ENCODE peak calls at places on chromosomes 4 and X, in six cellular contexts. One of them, this sample, is unnamed.

GRCh38 chrX:47218280-47218919 is at the start of gene CDK16:
- DNase-seq in astrocyte: peak; percentile 73
- DNase-seq in HEK293T: peak; percentile 87
- DNase-seq in NCI-H774: peak; percentile 63
- DNase-seq in activated T-helper 1 cell treated with anti-CD3 and anti-CD28 coated beads, Interleukin-12 subunit alpha, Interleukin-12 subunit beta, Interleukin-2, Interleukin-4 antibody, amounts not matched to agents 30 ng/mL and 10 ng/mL and 1 ng/mL, durations not matched to agents 14 hours and 24 hours and 36 hours: peak; percentile 74
- DNase-seq in iPS-NIHi11: peak; percentile 77
- DNase-seq in this sample: peak; percentile 70

GRCh38 chrX:123263246-123263757 is 79.2 kb downstream of the GRIA3 start:
- DNase-seq in astrocyte: no peak
- DNase-seq in HEK293T: no peak
- DNase-seq in NCI-H774: no peak
- DNase-seq in activated T-helper 1 cell treated with anti-CD3 and anti-CD28 coated beads, Interleukin-12 subunit alpha, Interleukin-12 subunit beta, Interleukin-2, Interleukin-4 antibody, amounts not matched to agents 30 ng/mL and 10 ng/mL and 1 ng/mL, durations not matched to agents 14 hours and 24 hours and 36 hours: no peak
- DNase-seq in iPS-NIHi11: no peak
- DNase-seq in this sample: no peak

GRCh38 chr4:145786261-145786660 is 106.3 kb downstream of the C4orf51 start:
- DNase-seq in astrocyte: no peak
- DNase-seq in HEK293T: no peak
- DNase-seq in NCI-H774: no peak
- DNase-seq in activated T-helper 1 cell treated with anti-CD3 and anti-CD28 coated beads, Interleukin-12 subunit alpha, Interleukin-12 subunit beta, Interleukin-2, Interleukin-4 antibody, amounts not matched to agents 30 ng/mL and 10 ng/mL and 1 ng/mL, durations not matched to agents 14 hours and 24 hours and 36 hours: no peak
- DNase-seq in iPS-NIHi11: no peak
- DNase-seq in this sample: no peak

GRCh38 chrX:41933546-41933945 is 10.2 kb upstream of the CASK start:
- DNase-seq in astrocyte: no peak
- DNase-seq in HEK293T: no peak
- DNase-seq in NCI-H774: no peak
- DNase-seq in activated T-helper 1 cell treated with anti-CD3 and anti-CD28 coated beads, Interleukin-12 subunit alpha, Interleukin-12 subunit beta, Interleukin-2, Interleukin-4 antibody, amounts not matched to agents 30 ng/mL and 10 ng/mL and 1 ng/mL, durations not matched to agents 14 hours and 24 hours and 36 hours: no peak
- DNase-seq in iPS-NIHi11: no peak
- DNase-seq in this sample: no peak

GRCh38 chrX:129781134-129782014 is 1.6 kb downstream of the SASH3 start:
- DNase-seq in astrocyte: no peak
- DNase-seq in HEK293T: no peak
- DNase-seq in NCI-H774: no peak
- DNase-seq in activated T-helper 1 cell treated with anti-CD3 and anti-CD28 coated beads, Interleukin-12 subunit alpha, Interleukin-12 subunit beta, Interleukin-2, Interleukin-4 antibody, amounts not matched to agents 30 ng/mL and 10 ng/mL and 1 ng/mL, durations not matched to agents 14 hours and 24 hours and 36 hours: peak; percentile 65
- DNase-seq in iPS-NIHi11: no peak
- DNase-seq in this sample: no peak

GRCh38 chr4:88780389-88780788 is 82.8 kb upstream of the NAP1L5 start:
- DNase-seq in astrocyte: no peak
- DNase-seq in HEK293T: no peak
- DNase-seq in NCI-H774: no peak
- DNase-seq in activated T-helper 1 cell treated with anti-CD3 and anti-CD28 coated beads, Interleukin-12 subunit alpha, Interleukin-12 subunit beta, Interleukin-2, Interleukin-4 antibody, amounts not matched to agents 30 ng/mL and 10 ng/mL and 1 ng/mL, durations not matched to agents 14 hours and 24 hours and 36 hours: no peak
- DNase-seq in iPS-NIHi11: no peak
- DNase-seq in this sample: no peak

GRCh38 chr4:22500831-22501714 is 14.8 kb downstream of the ADGRA3 start:
- DNase-seq in astrocyte: peak; percentile 86
- DNase-seq in HEK293T: no peak
- DNase-seq in NCI-H774: no peak
- DNase-seq in activated T-helper 1 cell treated with anti-CD3 and anti-CD28 coated beads, Interleukin-12 subunit alpha, Interleukin-12 subunit beta, Interleukin-2, Interleukin-4 antibody, amounts not matched to agents 30 ng/mL and 10 ng/mL and 1 ng/mL, durations not matched to agents 14 hours and 24 hours and 36 hours: no peak
- DNase-seq in iPS-NIHi11: no peak
- DNase-seq in this sample: peak; percentile 66

GRCh38 chr4:88756149-88756548 is 58.5 kb upstream of the NAP1L5 start:
- DNase-seq in astrocyte: no peak
- DNase-seq in HEK293T: no peak
- DNase-seq in NCI-H774: no peak
- DNase-seq in activated T-helper 1 cell treated with anti-CD3 and anti-CD28 coated beads, Interleukin-12 subunit alpha, Interleukin-12 subunit beta, Interleukin-2, Interleukin-4 antibody, amounts not matched to agents 30 ng/mL and 10 ng/mL and 1 ng/mL, durations not matched to agents 14 hours and 24 hours and 36 hours: no peak
- DNase-seq in iPS-NIHi11: no peak
- DNase-seq in this sample: no peak

GRCh38 chrX:47497274-47497673 is 14.3 kb upstream of the ZNF41 start:
- DNase-seq in astrocyte: no peak
- DNase-seq in HEK293T: no peak
- DNase-seq in NCI-H774: no peak
- DNase-seq in activated T-helper 1 cell treated with anti-CD3 and anti-CD28 coated beads, Interleukin-12 subunit alpha, Interleukin-12 subunit beta, Interleukin-2, Interleukin-4 antibody, amounts not matched to agents 30 ng/mL and 10 ng/mL and 1 ng/mL, durations not matched to agents 14 hours and 24 hours and 36 hours: no peak
- DNase-seq in iPS-NIHi11: no peak
- DNase-seq in this sample: no peak

GRCh38 chrX:19579485-19579884 is 64.2 kb upstream of the MAP3K15 start:
- DNase-seq in astrocyte: peak; percentile 66
- DNase-seq in HEK293T: no peak
- DNase-seq in NCI-H774: no peak
- DNase-seq in activated T-helper 1 cell treated with anti-CD3 and anti-CD28 coated beads, Interleukin-12 subunit alpha, Interleukin-12 subunit beta, Interleukin-2, Interleukin-4 antibody, amounts not matched to agents 30 ng/mL and 10 ng/mL and 1 ng/mL, durations not matched to agents 14 hours and 24 hours and 36 hours: no peak
- DNase-seq in iPS-NIHi11: no peak
- DNase-seq in this sample: peak; percentile 31

GRCh38 chrX:37763400-37763799 is 16.5 kb upstream of the CYBB start:
- DNase-seq in astrocyte: no peak
- DNase-seq in HEK293T: no peak
- DNase-seq in NCI-H774: no peak
- DNase-seq in activated T-helper 1 cell treated with anti-CD3 and anti-CD28 coated beads, Interleukin-12 subunit alpha, Interleukin-12 subunit beta, Interleukin-2, Interleukin-4 antibody, amounts not matched to agents 30 ng/mL and 10 ng/mL and 1 ng/mL, durations not matched to agents 14 hours and 24 hours and 36 hours: no peak
- DNase-seq in iPS-NIHi11: no peak
- DNase-seq in this sample: no peak

GRCh38 chr4:119632216-119632615 is 3.6 kb upstream of the PDE5A start:
- DNase-seq in astrocyte: peak; percentile 75
- DNase-seq in HEK293T: no peak
- DNase-seq in NCI-H774: no peak
- DNase-seq in activated T-helper 1 cell treated with anti-CD3 and anti-CD28 coated beads, Interleukin-12 subunit alpha, Interleukin-12 subunit beta, Interleukin-2, Interleukin-4 antibody, amounts not matched to agents 30 ng/mL and 10 ng/mL and 1 ng/mL, durations not matched to agents 14 hours and 24 hours and 36 hours: no peak
- DNase-seq in iPS-NIHi11: no peak
- DNase-seq in this sample: peak; percentile 39

GRCh38 chr4:118268780-118269179 is 84.0 kb downstream of the PRSS12 start:
- DNase-seq in astrocyte: no peak
- DNase-seq in HEK293T: no peak
- DNase-seq in NCI-H774: no peak
- DNase-seq in activated T-helper 1 cell treated with anti-CD3 and anti-CD28 coated beads, Interleukin-12 subunit alpha, Interleukin-12 subunit beta, Interleukin-2, Interleukin-4 antibody, amounts not matched to agents 30 ng/mL and 10 ng/mL and 1 ng/mL, durations not matched to agents 14 hours and 24 hours and 36 hours: no peak
- DNase-seq in iPS-NIHi11: no peak
- DNase-seq in this sample: no peak

GRCh38 chr4:67581913-67582312 is 23.4 kb downstream of the STAP1 start:
- DNase-seq in astrocyte: no peak
- DNase-seq in HEK293T: no peak
- DNase-seq in NCI-H774: no peak
- DNase-seq in activated T-helper 1 cell treated with anti-CD3 and anti-CD28 coated beads, Interleukin-12 subunit alpha, Interleukin-12 subunit beta, Interleukin-2, Interleukin-4 antibody, amounts not matched to agents 30 ng/mL and 10 ng/mL and 1 ng/mL, durations not matched to agents 14 hours and 24 hours and 36 hours: no peak
- DNase-seq in iPS-NIHi11: no peak
- DNase-seq in this sample: no peak

GRCh38 chr4:123783936-123784335 is 387.3 kb downstream of the SPRY1 start:
- DNase-seq in astrocyte: peak; percentile 71
- DNase-seq in HEK293T: no peak
- DNase-seq in NCI-H774: no peak
- DNase-seq in activated T-helper 1 cell treated with anti-CD3 and anti-CD28 coated beads, Interleukin-12 subunit alpha, Interleukin-12 subunit beta, Interleukin-2, Interleukin-4 antibody, amounts not matched to agents 30 ng/mL and 10 ng/mL and 1 ng/mL, durations not matched to agents 14 hours and 24 hours and 36 hours: no peak
- DNase-seq in iPS-NIHi11: no peak
- DNase-seq in this sample: no peak

GRCh38 chr4:186298034-186298647 is 32.2 kb downstream of the F11 start:
- DNase-seq in astrocyte: no peak
- DNase-seq in HEK293T: no peak
- DNase-seq in NCI-H774: no peak
- DNase-seq in activated T-helper 1 cell treated with anti-CD3 and anti-CD28 coated beads, Interleukin-12 subunit alpha, Interleukin-12 subunit beta, Interleukin-2, Interleukin-4 antibody, amounts not matched to agents 30 ng/mL and 10 ng/mL and 1 ng/mL, durations not matched to agents 14 hours and 24 hours and 36 hours: no peak
- DNase-seq in iPS-NIHi11: peak; percentile 75
- DNase-seq in this sample: no peak

GRCh38 chrX:123779908-123780396 is 47.1 kb upstream of the THOC2 start:
- DNase-seq in astrocyte: no peak
- DNase-seq in HEK293T: peak; percentile 32
- DNase-seq in NCI-H774: no peak
- DNase-seq in activated T-helper 1 cell treated with anti-CD3 and anti-CD28 coated beads, Interleukin-12 subunit alpha, Interleukin-12 subunit beta, Interleukin-2, Interleukin-4 antibody, amounts not matched to agents 30 ng/mL and 10 ng/mL and 1 ng/mL, durations not matched to agents 14 hours and 24 hours and 36 hours: no peak
- DNase-seq in iPS-NIHi11: no peak
- DNase-seq in this sample: no peak

GRCh38 chrX:67692246-67692645 is 148.4 kb downstream of the AR start:
- DNase-seq in astrocyte: peak; percentile 84
- DNase-seq in HEK293T: no peak
- DNase-seq in NCI-H774: no peak
- DNase-seq in activated T-helper 1 cell treated with anti-CD3 and anti-CD28 coated beads, Interleukin-12 subunit alpha, Interleukin-12 subunit beta, Interleukin-2, Interleukin-4 antibody, amounts not matched to agents 30 ng/mL and 10 ng/mL and 1 ng/mL, durations not matched to agents 14 hours and 24 hours and 36 hours: no peak
- DNase-seq in iPS-NIHi11: no peak
- DNase-seq in this sample: peak; percentile 28

GRCh38 chr4:105632599-105632998 is 75.9 kb downstream of the INTS12 start:
- DNase-seq in astrocyte: no peak
- DNase-seq in HEK293T: no peak
- DNase-seq in NCI-H774: no peak
- DNase-seq in activated T-helper 1 cell treated with anti-CD3 and anti-CD28 coated beads, Interleukin-12 subunit alpha, Interleukin-12 subunit beta, Interleukin-2, Interleukin-4 antibody, amounts not matched to agents 30 ng/mL and 10 ng/mL and 1 ng/mL, durations not matched to agents 14 hours and 24 hours and 36 hours: no peak
- DNase-seq in iPS-NIHi11: no peak
- DNase-seq in this sample: no peak